ENCODE peak calls at places on chromosomes 12 and 14, in eight cellular contexts. One of them, this sample, is unnamed.

GRCh38 chr14:103091041-103091882 is 3.3 kb upstream of the EXOC3L4 start:
- DNase-seq in type B pancreatic cell: no peak
- DNase-seq in IMR-90: peak; percentile 47
- DNase-seq in aorta: no peak
- DNase-seq in GM04504: no peak
- DNase-seq in mesenchymal stem cell: peak; percentile 37
- DNase-seq in lung microvascular endothelial cell: no peak
- DNase-seq in mucosa of gallbladder: peak; percentile 56
- DNase-seq in this sample: peak; percentile 63

GRCh38 chr14:93734086-93734822 is 54.0 kb downstream of the PRIMA1 start:
- DNase-seq in lung microvascular endothelial cell: no peak
- DNase-seq in type B pancreatic cell: no peak
- DNase-seq in mucosa of gallbladder: no peak
- DNase-seq in mesenchymal stem cell: no peak
- DNase-seq in IMR-90: no peak
- DNase-seq in aorta: peak; percentile 78
- DNase-seq in GM04504: no peak
- DNase-seq in this sample: no peak

GRCh38 chr14:77318006-77318553 is 2.6 kb downstream of the POMT2 start:
- DNase-seq in aorta: no peak
- DNase-seq in type B pancreatic cell: no peak
- DNase-seq in GM04504: no peak
- DNase-seq in IMR-90: no peak
- DNase-seq in mucosa of gallbladder: no peak
- DNase-seq in lung microvascular endothelial cell: no peak
- DNase-seq in mesenchymal stem cell: no peak
- DNase-seq in this sample: no peak

GRCh38 chr12:104929368-104929767 is 28.7 kb downstream of the SLC41A2 start:
- DNase-seq in GM04504: no peak
- DNase-seq in mesenchymal stem cell: no peak
- DNase-seq in IMR-90: no peak
- DNase-seq in lung microvascular endothelial cell: no peak
- DNase-seq in aorta: no peak
- DNase-seq in type B pancreatic cell: no peak
- DNase-seq in mucosa of gallbladder: no peak
- DNase-seq in this sample: no peak

GRCh38 chr14:102913341-102914211 is 8.9 kb upstream of the AMN start:
- DNase-seq in GM04504: no peak
- DNase-seq in mucosa of gallbladder: no peak
- DNase-seq in type B pancreatic cell: no peak
- DNase-seq in aorta: peak; percentile 63
- DNase-seq in lung microvascular endothelial cell: no peak
- DNase-seq in IMR-90: no peak
- DNase-seq in mesenchymal stem cell: no peak
- DNase-seq in this sample: no peak

GRCh38 chr14:61254803-61255526 is 26.2 kb downstream of the TMEM30B start:
- DNase-seq in IMR-90: no peak
- DNase-seq in lung microvascular endothelial cell: no peak
- DNase-seq in GM04504: no peak
- DNase-seq in mucosa of gallbladder: no peak
- DNase-seq in mesenchymal stem cell: no peak
- DNase-seq in type B pancreatic cell: no peak
- DNase-seq in aorta: no peak
- DNase-seq in this sample: no peak

GRCh38 chr14:76742961-76743360 is 18.3 kb upstream of the VASH1 start:
- DNase-seq in mucosa of gallbladder: no peak
- DNase-seq in lung microvascular endothelial cell: peak; percentile 43
- DNase-seq in mesenchymal stem cell: no peak
- DNase-seq in GM04504: no peak
- DNase-seq in IMR-90: no peak
- DNase-seq in aorta: no peak
- DNase-seq in type B pancreatic cell: no peak
- DNase-seq in this sample: no peak

GRCh38 chr14:75452900-75453816 is 25.3 kb downstream of the JDP2 start:
- DNase-seq in mucosa of gallbladder: peak; percentile 74
- DNase-seq in mesenchymal stem cell: peak; percentile 93
- DNase-seq in type B pancreatic cell: peak; percentile 80
- DNase-seq in lung microvascular endothelial cell: peak; percentile 13
- DNase-seq in aorta: peak; percentile 86
- DNase-seq in GM04504: peak; percentile 86
- DNase-seq in IMR-90: peak; percentile 89
- DNase-seq in this sample: peak; percentile 84

GRCh38 chr12:15180975-15181683 is 40.1 kb downstream of the RERG start:
- DNase-seq in type B pancreatic cell: no peak
- DNase-seq in mesenchymal stem cell: no peak
- DNase-seq in lung microvascular endothelial cell: no peak
- DNase-seq in IMR-90: no peak
- DNase-seq in aorta: no peak
- DNase-seq in mucosa of gallbladder: no peak
- DNase-seq in GM04504: no peak
- DNase-seq in this sample: no peak

GRCh38 chr12:121127501-121127900 is 5.2 kb upstream of the P2RX7 start:
- DNase-seq in IMR-90: no peak
- DNase-seq in type B pancreatic cell: no peak
- DNase-seq in aorta: no peak
- DNase-seq in lung microvascular endothelial cell: no peak
- DNase-seq in mucosa of gallbladder: no peak
- DNase-seq in GM04504: no peak
- DNase-seq in mesenchymal stem cell: no peak
- DNase-seq in this sample: no peak

GRCh38 chr14:104795781-104796681 is 483 bp upstream of the AKT1 start:
- DNase-seq in aorta: peak; percentile 91
- DNase-seq in type B pancreatic cell: no peak
- DNase-seq in IMR-90: no peak
- DNase-seq in mucosa of gallbladder: no peak
- DNase-seq in lung microvascular endothelial cell: peak; percentile 51
- DNase-seq in mesenchymal stem cell: peak; percentile 42
- DNase-seq in GM04504: no peak
- DNase-seq in this sample: peak; percentile 75

GRCh38 chr14:75648066-75648838 is 12.4 kb downstream of the ERG28 start:
- DNase-seq in mucosa of gallbladder: peak; percentile 68
- DNase-seq in aorta: no peak
- DNase-seq in mesenchymal stem cell: peak; percentile 93
- DNase-seq in type B pancreatic cell: no peak
- DNase-seq in GM04504: peak; percentile 65
- DNase-seq in IMR-90: peak; percentile 99
- DNase-seq in lung microvascular endothelial cell: peak; percentile 85
- DNase-seq in this sample: peak; percentile 71

GRCh38 chr14:65949711-65950516 is 536.3 kb upstream of the CCDC196 start:
- DNase-seq in type B pancreatic cell: no peak
- DNase-seq in mesenchymal stem cell: no peak
- DNase-seq in lung microvascular endothelial cell: peak; percentile 24
- DNase-seq in aorta: no peak
- DNase-seq in GM04504: no peak
- DNase-seq in mucosa of gallbladder: peak; percentile 45
- DNase-seq in IMR-90: peak; percentile 12
- DNase-seq in this sample: peak; percentile 60

This sample was measured in psoas muscle.